ENCODE peak calls at places on chromosomes 6 and 20, in five cellular contexts. One of them, this sample, is unnamed.

GRCh38 chr6:135267085-135267484 is 86.0 kb downstream of the MYB start:
- DNase-seq in body of pancreas: no peak
- DNase-seq in Peyer's patch: no peak
- DNase-seq in stomach: no peak
- DNase-seq in GM12878: no peak
- DNase-seq in this sample: no peak

GRCh38 chr6:38767555-38767954 is 52.4 kb downstream of the DNAH8 start:
- DNase-seq in Peyer's patch: no peak
- DNase-seq in stomach: no peak
- DNase-seq in body of pancreas: no peak
- DNase-seq in GM12878: no peak
- DNase-seq in this sample: no peak

GRCh38 chr6:93549868-93550267 is 130.5 kb upstream of the EPHA7 start:
- DNase-seq in body of pancreas: no peak
- DNase-seq in stomach: no peak
- DNase-seq in Peyer's patch: no peak
- DNase-seq in GM12878: no peak
- DNase-seq in this sample: no peak

GRCh38 chr6:36841756-36842155 is 2.5 kb upstream of the CPNE5 start:
- DNase-seq in Peyer's patch: no peak
- DNase-seq in body of pancreas: no peak
- DNase-seq in stomach: no peak
- DNase-seq in GM12878: no peak
- DNase-seq in this sample: no peak

GRCh38 chr6:77292564-77293546 is 170.4 kb downstream of the HTR1B start:
- DNase-seq in Peyer's patch: no peak
- DNase-seq in body of pancreas: no peak
- DNase-seq in GM12878: no peak
- DNase-seq in stomach: no peak
- DNase-seq in this sample: no peak

GRCh38 chr6:11207199-11207968 is 25.1 kb downstream of the NEDD9 start:
- DNase-seq in GM12878: no peak
- DNase-seq in Peyer's patch: peak
- DNase-seq in stomach: peak
- DNase-seq in body of pancreas: peak
- DNase-seq in this sample: peak

GRCh38 chr20:34268851-34269668 is 27.8 kb downstream of the ASIP start:
- DNase-seq in stomach: peak
- DNase-seq in GM12878: no peak
- DNase-seq in body of pancreas: peak
- DNase-seq in Peyer's patch: peak
- DNase-seq in this sample: no peak

GRCh38 chr6:116267879-116268588 is 11.7 kb downstream of the TSPYL1 start:
- DNase-seq in body of pancreas: no peak
- DNase-seq in Peyer's patch: no peak
- DNase-seq in stomach: no peak
- DNase-seq in GM12878: no peak
- DNase-seq in this sample: no peak

GRCh38 chr6:33414592-33415271 is 3.2 kb downstream of the CUTA start:
- DNase-seq in GM12878: no peak
- DNase-seq in stomach: no peak
- DNase-seq in body of pancreas: no peak
- DNase-seq in Peyer's patch: no peak
- DNase-seq in this sample: no peak

GRCh38 chr6:131470549-131470948 is 102.5 kb upstream of the ARG1 start:
- DNase-seq in body of pancreas: no peak
- DNase-seq in stomach: no peak
- DNase-seq in Peyer's patch: no peak
- DNase-seq in GM12878: no peak
- DNase-seq in this sample: no peak

GRCh38 chr6:21885532-21886089 is 292.1 kb downstream of the SOX4 start:
- DNase-seq in GM12878: no peak
- DNase-seq in Peyer's patch: no peak
- DNase-seq in stomach: peak
- DNase-seq in body of pancreas: peak
- DNase-seq in this sample: peak

GRCh38 chr20:51562334-51563140 is 20.0 kb upstream of the NFATC2 start:
- DNase-seq in body of pancreas: peak
- DNase-seq in Peyer's patch: peak
- DNase-seq in stomach: peak
- DNase-seq in GM12878: no peak
- DNase-seq in this sample: peak

GRCh38 chr20:19583532-19584175 is 174.4 kb upstream of the RIN2 start:
- DNase-seq in Peyer's patch: peak
- DNase-seq in GM12878: no peak
- DNase-seq in stomach: peak
- DNase-seq in body of pancreas: peak
- DNase-seq in this sample: peak

GRCh38 chr6:24827970-24828369 is 29.3 kb upstream of the ARMH2 start:
- DNase-seq in GM12878: no peak
- DNase-seq in body of pancreas: no peak
- DNase-seq in Peyer's patch: no peak
- DNase-seq in stomach: no peak
- DNase-seq in this sample: no peak

GRCh38 chr6:151196571-151196970 is 43.2 kb upstream of the AKAP12 start:
- DNase-seq in stomach: peak
- DNase-seq in GM12878: no peak
- DNase-seq in Peyer's patch: peak
- DNase-seq in body of pancreas: peak
- DNase-seq in this sample: no peak

GRCh38 chr6:73443555-73443954 is 8.5 kb downstream of the CGAS start:
- DNase-seq in stomach: no peak
- DNase-seq in GM12878: no peak
- DNase-seq in body of pancreas: no peak
- DNase-seq in Peyer's patch: no peak
- DNase-seq in this sample: no peak

GRCh38 chr6:130010387-130010786 is 8.0 kb upstream of the L3MBTL3 start:
- DNase-seq in stomach: no peak
- DNase-seq in GM12878: no peak
- DNase-seq in Peyer's patch: no peak
- DNase-seq in body of pancreas: no peak
- DNase-seq in this sample: no peak

GRCh38 chr6:101544286-101544685 is 150.8 kb downstream of the GRIK2 start:
- DNase-seq in GM12878: no peak
- DNase-seq in Peyer's patch: no peak
- DNase-seq in stomach: no peak
- DNase-seq in body of pancreas: no peak
- DNase-seq in this sample: no peak

GRCh38 chr6:156827382-156827781 is 50.2 kb downstream of the ARID1B start:
- DNase-seq in body of pancreas: peak
- DNase-seq in GM12878: no peak
- DNase-seq in stomach: no peak
- DNase-seq in Peyer's patch: no peak
- DNase-seq in this sample: no peak

GRCh38 chr6:7107578-7108195 is at the start of gene RREB1:
- DNase-seq in GM12878: no peak
- DNase-seq in Peyer's patch: peak
- DNase-seq in body of pancreas: peak
- DNase-seq in stomach: peak
- DNase-seq in this sample: peak
- TF ChIP-seq POLR2A in GM12878: peak
- TF ChIP-seq POLR2A in Peyer's patch: peak
- TF ChIP-seq POLR2A in body of pancreas: no peak
- TF ChIP-seq POLR2A in stomach: no peak
- TF ChIP-seq POLR2A in this sample: peak

DNA sequence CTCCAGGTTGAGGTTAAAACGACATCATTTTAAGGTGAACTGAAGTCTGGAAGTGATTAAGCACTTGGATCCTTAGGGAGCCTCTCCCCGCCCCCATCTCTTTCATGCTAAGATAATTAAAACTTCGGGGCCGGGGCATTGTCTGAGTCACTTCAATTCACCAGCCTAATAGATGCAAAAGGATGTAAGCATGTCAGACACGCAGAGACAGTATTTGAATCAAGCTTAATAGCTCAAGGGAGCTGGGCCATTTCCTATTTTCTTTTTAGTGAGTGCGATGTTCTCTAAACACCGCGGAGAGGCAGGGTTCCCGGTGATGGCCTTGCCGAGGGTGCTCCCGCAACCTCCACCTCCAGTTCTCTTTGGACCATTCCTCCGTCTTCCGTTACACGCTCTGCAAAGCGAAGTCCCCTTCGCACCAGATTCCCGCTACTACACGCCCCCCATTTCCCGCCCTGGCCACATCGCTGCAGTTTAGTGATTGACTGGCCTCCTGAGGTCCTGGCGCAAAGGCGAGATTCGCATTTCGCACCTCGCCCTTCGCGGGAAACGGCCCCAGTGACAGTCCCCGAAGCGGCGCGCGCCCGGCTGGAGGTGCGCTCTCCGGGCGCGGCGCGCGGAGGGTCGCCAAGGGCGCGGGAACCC is 516 bp upstream of the IRF4 start:
- DNase-seq in GM12878: no peak
- DNase-seq in body of pancreas: no peak
- DNase-seq in Peyer's patch: peak
- DNase-seq in stomach: no peak
- DNase-seq in this sample: no peak
- TF ChIP-seq CTCF in GM12878: peak
- TF ChIP-seq CTCF in body of pancreas: no peak
- TF ChIP-seq CTCF in Peyer's patch: no peak
- TF ChIP-seq CTCF in stomach: no peak
- TF ChIP-seq CTCF in this sample: no peak

DNA sequence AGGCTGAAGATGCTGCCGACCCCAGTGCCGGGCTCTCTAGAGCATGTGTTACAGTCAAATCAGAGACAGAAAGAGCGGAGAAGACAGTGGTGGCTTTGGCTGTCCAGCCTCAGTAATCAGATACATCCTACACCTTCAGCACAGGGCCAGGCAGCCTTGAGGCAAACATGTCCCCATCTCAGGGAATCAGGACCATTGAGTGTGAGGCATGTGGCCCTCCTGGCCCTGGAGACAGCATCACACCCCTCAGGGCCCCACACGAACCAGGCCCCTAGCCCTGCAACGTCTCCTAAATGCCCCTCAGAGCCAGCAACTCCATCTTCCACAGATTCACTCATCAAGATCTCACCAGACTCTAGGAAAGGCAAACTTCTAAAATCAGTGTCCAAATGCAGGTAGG is 24.5 kb downstream of the PXDC1 start:
- DNase-seq in body of pancreas: no peak
- DNase-seq in stomach: no peak
- DNase-seq in GM12878: no peak
- DNase-seq in Peyer's patch: no peak
- DNase-seq in this sample: no peak
- TF ChIP-seq POLR2A in body of pancreas: no peak
- TF ChIP-seq POLR2A in stomach: no peak
- TF ChIP-seq POLR2A in GM12878: no peak
- TF ChIP-seq POLR2A in Peyer's patch: no peak
- TF ChIP-seq POLR2A in this sample: no peak

GRCh38 chr6:89974776-89975175 is 80.5 kb downstream of the GJA10 start:
- DNase-seq in stomach: no peak
- DNase-seq in body of pancreas: no peak
- DNase-seq in Peyer's patch: no peak
- DNase-seq in GM12878: no peak
- DNase-seq in this sample: no peak

GRCh38 chr6:89970072-89970471 is 75.8 kb downstream of the GJA10 start:
- DNase-seq in body of pancreas: peak
- DNase-seq in GM12878: no peak
- DNase-seq in Peyer's patch: no peak
- DNase-seq in stomach: no peak
- DNase-seq in this sample: no peak

GRCh38 chr6:89966913-89967312 is 72.6 kb downstream of the GJA10 start:
- DNase-seq in body of pancreas: no peak
- DNase-seq in stomach: no peak
- DNase-seq in GM12878: no peak
- DNase-seq in Peyer's patch: no peak
- DNase-seq in this sample: no peak

GRCh38 chr6:89972024-89972381 is 77.7 kb downstream of the GJA10 start:
- DNase-seq in Peyer's patch: no peak
- DNase-seq in body of pancreas: no peak
- DNase-seq in GM12878: no peak
- DNase-seq in stomach: no peak
- DNase-seq in this sample: no peak

DNA sequence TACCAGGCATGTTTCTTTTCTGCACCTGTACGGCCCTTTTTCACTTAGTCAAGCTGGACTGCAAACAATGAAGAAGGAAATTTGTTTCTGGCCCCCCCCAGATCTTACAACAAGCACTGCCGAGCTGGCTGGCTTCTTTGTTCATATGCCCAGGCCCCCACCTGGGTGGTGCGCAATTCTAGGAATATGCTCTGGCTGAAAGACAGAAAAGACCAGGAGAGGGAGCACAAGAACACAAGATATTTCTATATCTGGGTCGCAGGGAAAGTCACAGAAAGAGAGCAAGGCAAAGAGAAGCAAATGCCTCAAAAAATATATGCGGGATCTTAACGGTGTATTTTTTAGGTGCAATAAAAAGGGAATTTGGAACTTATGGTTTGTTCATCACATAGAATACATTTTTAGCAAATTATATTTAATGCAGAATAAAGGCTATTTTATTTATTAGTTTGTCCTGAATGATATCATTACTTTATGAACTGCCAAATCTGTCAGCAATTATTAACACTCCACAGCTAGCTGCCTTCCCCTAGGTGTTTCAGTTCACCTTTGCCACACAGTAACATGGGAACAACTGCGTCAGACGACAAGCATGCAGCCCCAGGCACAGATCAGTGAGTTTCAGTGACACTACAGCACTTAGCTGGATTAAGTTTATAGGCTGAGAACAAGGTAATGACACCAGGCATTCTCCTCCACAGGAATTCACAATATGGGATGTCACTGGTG is 76.5 kb downstream of the GJA10 start:
- DNase-seq in Peyer's patch: no peak
- DNase-seq in stomach: peak
- DNase-seq in body of pancreas: peak
- DNase-seq in GM12878: no peak
- DNase-seq in this sample: peak
- TF ChIP-seq CTCF in Peyer's patch: no peak
- TF ChIP-seq CTCF in stomach: no peak
- TF ChIP-seq CTCF in body of pancreas: peak
- TF ChIP-seq CTCF in GM12878: peak
- TF ChIP-seq CTCF in this sample: peak

GRCh38 chr6:89584539-89584938 is 54.0 kb downstream of the LYRM2 start:
- DNase-seq in body of pancreas: no peak
- DNase-seq in Peyer's patch: no peak
- DNase-seq in stomach: no peak
- DNase-seq in GM12878: no peak
- DNase-seq in this sample: no peak

GRCh38 chr6:89585156-89585555 is 53.4 kb downstream of the LYRM2 start:
- DNase-seq in body of pancreas: no peak
- DNase-seq in Peyer's patch: no peak
- DNase-seq in stomach: no peak
- DNase-seq in GM12878: no peak
- DNase-seq in this sample: no peak

GRCh38 chr6:89590133-89590532 is 48.4 kb downstream of the LYRM2 start:
- DNase-seq in stomach: no peak
- DNase-seq in body of pancreas: no peak
- DNase-seq in Peyer's patch: no peak
- DNase-seq in GM12878: no peak
- DNase-seq in this sample: no peak

GRCh38 chr6:89591745-89592144 is 46.8 kb downstream of the LYRM2 start:
- DNase-seq in stomach: no peak
- DNase-seq in body of pancreas: no peak
- DNase-seq in GM12878: no peak
- DNase-seq in Peyer's patch: no peak
- DNase-seq in this sample: no peak

GRCh38 chr6:89589297-89590074 is 49.1 kb downstream of the LYRM2 start:
- DNase-seq in body of pancreas: no peak
- DNase-seq in Peyer's patch: no peak
- DNase-seq in stomach: no peak
- DNase-seq in GM12878: no peak
- DNase-seq in this sample: no peak
- TF ChIP-seq POLR2A in body of pancreas: no peak
- TF ChIP-seq POLR2A in Peyer's patch: no peak
- TF ChIP-seq POLR2A in stomach: no peak
- TF ChIP-seq POLR2A in GM12878: no peak
- TF ChIP-seq POLR2A in this sample: no peak

GRCh38 chr20:18066421-18067333 is 9.0 kb upstream of the OVOL2 start:
- DNase-seq in body of pancreas: no peak
- DNase-seq in GM12878: no peak
- DNase-seq in Peyer's patch: no peak
- DNase-seq in stomach: no peak
- DNase-seq in this sample: no peak
- TF ChIP-seq CTCF in body of pancreas: no peak
- TF ChIP-seq CTCF in GM12878: no peak
- TF ChIP-seq CTCF in Peyer's patch: no peak
- TF ChIP-seq CTCF in stomach: no peak
- TF ChIP-seq CTCF in this sample: no peak

This sample was measured in adrenal gland.